ENCODE peak calls at places on chromosome X, in six cellular contexts. U is AG10803, S is hepatocyte, H is coronary artery, F is mammary epithelial cell, C is SK-N-SH. R is an unnamed sample.

GRCh38 chrX:9644335-9644734 is 121.3 kb downstream of the GPR143 start:
- DNase-seq in U (peak; percentile 5), S (no peak), H (no peak), F (no peak), C (no peak), R (no peak)

GRCh38 chrX:115892056-115892708 is 278.4 kb upstream of the AGTR2 start:
- DNase-seq in U (no peak), S (peak; percentile 37), H (no peak), F (peak; percentile 79), C (no peak), R (no peak)

GRCh38 chrX:3679669-3680068 is 33.8 kb downstream of the PRKX start:
- DNase-seq in U (no peak), S (no peak), H (no peak), F (no peak), C (no peak), R (no peak)

GRCh38 chrX:110409925-110410324 is 51.3 kb downstream of the RTL9 start:
- DNase-seq in U (no peak), S (no peak), H (no peak), F (peak; percentile 85), C (no peak), R (no peak)

GRCh38 chrX:84046403-84046984 is 141.5 kb downstream of the RPS6KA6 start:
- DNase-seq in U (peak; percentile 33), S (peak; percentile 26), H (no peak), F (peak; percentile 27), C (peak; percentile 30), R (peak; percentile 32)

GRCh38 chrX:101550362-101550761 is at the start of gene ARMCX1:
- DNase-seq in U (peak; percentile 76), S (peak; percentile 81), H (no peak), F (peak; percentile 41), C (peak; percentile 74), R (peak; percentile 6)

GRCh38 chrX:80312448-80312847 is 107.8 kb upstream of the TENT5D start:
- DNase-seq in U (no peak), S (no peak), H (no peak), F (no peak), C (no peak), R (no peak)

GRCh38 chrX:84715315-84715714 is 213.1 kb upstream of the HDX start:
- DNase-seq in U (no peak), S (no peak), H (no peak), F (no peak), C (no peak), R (no peak)

GRCh38 chrX:29066516-29066915 is 479.3 kb downstream of the IL1RAPL1 start:
- DNase-seq in U (no peak), S (no peak), H (no peak), F (no peak), C (no peak), R (no peak)

GRCh38 chrX:136086521-136086920 is 60.8 kb upstream of the FHL1 start:
- DNase-seq in U (no peak), S (no peak), H (no peak), F (no peak), C (no peak), R (no peak)

GRCh38 chrX:146614693-146615524 is 194.7 kb upstream of the CXorf51B start:
- DNase-seq in U (no peak), S (no peak), H (no peak), F (no peak), C (no peak), R (no peak)

GRCh38 chrX:85590638-85591037 is 211.2 kb upstream of the POF1B start:
- DNase-seq in U (no peak), S (no peak), H (no peak), F (peak; percentile 33), C (no peak), R (no peak)

GRCh38 chrX:132508834-132509233 is 20.0 kb upstream of the MBNL3 start:
- DNase-seq in U (no peak), S (no peak), H (no peak), F (no peak), C (no peak), R (no peak)

GRCh38 chrX:151801980-151802379 is 67.4 kb downstream of the CNGA2 start:
- DNase-seq in U (no peak), S (no peak), H (no peak), F (no peak), C (no peak), R (peak; percentile 39)

GRCh38 chrX:5726246-5726645 is 502.4 kb downstream of the NLGN4X start:
- DNase-seq in U (peak; percentile 16), S (no peak), H (no peak), F (peak; percentile 90), C (no peak), R (no peak)

GRCh38 chrX:130771648-130772312 is 131.2 kb downstream of the ENOX2 start:
- DNase-seq in U (no peak), S (no peak), H (no peak), F (no peak), C (no peak), R (no peak)

GRCh38 chrX:1336331-1337143 is at the start of gene IL3RA:
- DNase-seq in U (peak; percentile 14), S (peak; percentile 45), H (no peak), F (no peak), C (no peak), R (no peak)

GRCh38 chrX:100946521-100946920 is 17.8 kb upstream of the XKRX start:
- DNase-seq in U (peak; percentile 0), S (no peak), H (no peak), F (no peak), C (no peak), R (no peak)

GRCh38 chrX:253451-254297 is 27.5 kb upstream of the PLCXD1 start:
- DNase-seq in U (no peak), S (peak; percentile 2), H (peak; percentile 69), F (no peak), C (no peak), R (no peak)

GRCh38 chrX:82748901-82749505 is 759.1 kb upstream of the POU3F4 start:
- DNase-seq in U (no peak), S (no peak), H (no peak), F (peak; percentile 26), C (no peak), R (no peak)

GRCh38 chrX:103539695-103540094 is 20.4 kb upstream of the RAB40A start:
- DNase-seq in U (no peak), S (no peak), H (no peak), F (no peak), C (no peak), R (no peak)

GRCh38 chrX:17629011-17629410 is 108.3 kb upstream of the SCML1 start:
- DNase-seq in U (no peak), S (no peak), H (no peak), F (no peak), C (no peak), R (no peak)

GRCh38 chrX:130340271-130340670 is 552 bp downstream of the SLC25A14 start:
- DNase-seq in U (no peak), S (no peak), H (no peak), F (no peak), C (no peak), R (no peak)

GRCh38 chrX:1165535-1166196 is 46.8 kb downstream of the CRLF2 start:
- DNase-seq in U (peak; percentile 0), S (peak; percentile 45), H (no peak), F (peak; percentile 45), C (no peak), R (no peak)

GRCh38 chrX:40127052-40127451 is 29.3 kb upstream of the BCOR start:
- DNase-seq in U (no peak), S (no peak), H (no peak), F (no peak), C (no peak), R (no peak)

GRCh38 chrX:154013614-154014360 is 5.9 kb downstream of the IRAK1 start:
- DNase-seq in U (no peak), S (peak; percentile 56), H (no peak), F (no peak), C (peak; percentile 88), R (peak; percentile 38)

GRCh38 chrX:15856580-15856979 is 2.0 kb upstream of the AP1S2 start:
- DNase-seq in U (no peak), S (no peak), H (no peak), F (no peak), C (no peak), R (no peak)

GRCh38 chrX:15854712-15855561 is at the start of gene AP1S2:
- DNase-seq in U (peak; percentile 91), S (peak; percentile 98), H (peak; percentile 97), F (peak; percentile 98), C (peak; percentile 97), R (peak; percentile 97)

GRCh38 chrX:15855562-15856256 is 1.1 kb upstream of the AP1S2 start:
- DNase-seq in U (no peak), S (peak; percentile 18), H (no peak), F (no peak), C (no peak), R (no peak)

GRCh38 chrX:15853586-15854079 is 980 bp downstream of the AP1S2 start:
- DNase-seq in U (no peak), S (peak; percentile 17), H (no peak), F (peak; percentile 7), C (peak; percentile 15), R (no peak)

GRCh38 chrX:15854080-15854655 is 445 bp downstream of the AP1S2 start:
- DNase-seq in U (no peak), S (peak; percentile 79), H (peak; percentile 79), F (peak; percentile 24), C (peak; percentile 85), R (peak; percentile 73)
- TF ChIP-seq CTCF in U (no peak), S (peak; percentile 50), H (no peak), F (peak; percentile 45), C (peak; percentile 36), R (peak; percentile 45)

GRCh38 chrX:25290132-25290531 is 274.4 kb upstream of the ARX start:
- DNase-seq in U (no peak), S (no peak), H (no peak), F (no peak), C (peak; percentile 27), R (no peak)
- TF ChIP-seq CTCF in U (no peak), S (no peak), H (no peak), F (no peak), C (no peak), R (no peak)

DNA sequence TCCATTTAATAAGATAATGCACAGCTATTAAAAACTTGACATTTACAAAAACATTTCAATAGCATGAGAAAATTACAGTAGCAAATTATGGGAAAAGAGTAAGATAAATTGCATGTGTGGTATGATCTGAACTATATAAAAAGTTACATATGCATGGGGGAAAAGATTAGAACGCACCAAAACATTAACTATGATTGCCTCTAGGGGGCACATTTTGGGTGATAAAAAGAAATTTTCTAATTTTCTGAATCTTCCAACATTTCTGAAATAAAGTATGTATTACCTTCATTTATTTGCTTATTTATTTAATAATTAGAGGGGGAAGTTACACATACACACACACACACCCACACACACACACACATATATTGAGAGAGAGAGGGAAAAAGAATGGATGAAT is 19.6 kb upstream of the KDM5C start:
- DNase-seq in U (no peak), S (no peak), H (no peak), F (no peak), C (no peak), R (no peak)
- TF ChIP-seq CTCF in U (peak; percentile 39), S (peak; percentile 8), H (no peak), F (no peak), C (peak; percentile 61), R (peak; percentile 26)

GRCh38 chrX:107324493-107325310 is 118.3 kb downstream of the DNAAF6 start:
- DNase-seq in U (no peak), S (peak; percentile 85), H (no peak), F (peak; percentile 13), C (peak; percentile 74), R (peak; percentile 18)
- TF ChIP-seq CTCF in U (peak; percentile 12), S (peak; percentile 9), H (no peak), F (peak; percentile 45), C (peak; percentile 32), R (peak; percentile 13)